ENCODE peak calls at places on chromosomes 12 and 14, in six cellular contexts. O is HCT116, J is adrenal gland, Q is left ventricle myocardium inferior, A is GM23248, B is body of pancreas. E is an unnamed sample.

GRCh38 chr12:130651188-130651587 is 64.9 kb downstream of the RIMBP2 start:
- DNase-seq in O (no peak), J (no peak), Q (no peak), A (no peak), B (no peak), E (peak; percentile 13)

GRCh38 chr12:132647858-132648257 is 29.3 kb downstream of the P2RX2 start:
- DNase-seq in O (no peak), J (no peak), Q (no peak), A (no peak), B (no peak), E (no peak)

GRCh38 chr14:73223049-73223448 is 14.3 kb upstream of the PAPLN start:
- DNase-seq in O (no peak), J (no peak), Q (no peak), A (peak; percentile 72), B (no peak), E (no peak)

GRCh38 chr14:74988131-74988530 is 14.6 kb upstream of the EIF2B2 start:
- DNase-seq in O (peak; percentile 45), J (no peak), Q (no peak), A (peak; percentile 68), B (no peak), E (no peak)

GRCh38 chr14:78598046-78598652 is 428.0 kb downstream of the NRXN3 start:
- DNase-seq in O (peak; percentile 29), J (peak; percentile 24), Q (peak; percentile 17), A (peak; percentile 74), B (peak; percentile 43), E (peak; percentile 63)

GRCh38 chr12:4355843-4356327 is 23.6 kb downstream of the FGF23 start:
- DNase-seq in O (peak; percentile 41), J (peak; percentile 18), Q (no peak), A (peak; percentile 18), B (no peak), E (no peak)

GRCh38 chr12:79659961-79660431 is 30.8 kb downstream of the PAWR start:
- DNase-seq in O (no peak), J (no peak), Q (no peak), A (peak; percentile 20), B (no peak), E (no peak)

GRCh38 chr12:50257226-50258166 is 25.8 kb downstream of the LIMA1 start:
- DNase-seq in O (no peak), J (no peak), Q (no peak), A (peak; percentile 61), B (peak; percentile 41), E (no peak)

GRCh38 chr12:104733717-104734175 is 224.3 kb downstream of the SLC41A2 start:
- DNase-seq in O (peak; percentile 8), J (no peak), Q (no peak), A (no peak), B (no peak), E (no peak)

GRCh38 chr14:32028599-32028998 is 48.5 kb upstream of the ARHGAP5 start:
- DNase-seq in O (no peak), J (no peak), Q (no peak), A (peak; percentile 33), B (no peak), E (no peak)

GRCh38 chr14:30355431-30355913 is 203.5 kb upstream of the G2E3 start:
- DNase-seq in O (no peak), J (no peak), Q (no peak), A (no peak), B (no peak), E (no peak)

GRCh38 chr14:44316647-44317432 is 190.2 kb downstream of the FSCB start:
- DNase-seq in O (peak; percentile 86), J (peak; percentile 31), Q (no peak), A (peak; percentile 93), B (peak; percentile 16), E (no peak)

GRCh38 chr12:40141996-40142395 is 36.1 kb upstream of the SLC2A13 start:
- DNase-seq in O (no peak), J (no peak), Q (no peak), A (no peak), B (no peak), E (no peak)

GRCh38 chr14:99755629-99756603 is 37.3 kb upstream of the EML1 start:
- DNase-seq in O (no peak), J (peak; percentile 93), Q (peak; percentile 82), A (peak; percentile 95), B (peak; percentile 85), E (peak; percentile 95)

GRCh38 chr12:69027411-69027811 is 94.4 kb upstream of the CPM start:
- DNase-seq in O (no peak), J (no peak), Q (no peak), A (peak; percentile 27), B (no peak), E (no peak)

GRCh38 chr12:112333030-112333429 is 49.2 kb downstream of the HECTD4 start:
- DNase-seq in O (no peak), J (no peak), Q (no peak), A (no peak), B (no peak), E (no peak)

GRCh38 chr12:82425241-82425640 is 66.9 kb downstream of the METTL25 start:
- DNase-seq in O (no peak), J (no peak), Q (no peak), A (peak; percentile 60), B (no peak), E (no peak)

GRCh38 chr12:113244015-113244983 is 23.0 kb downstream of the TPCN1 start:
- DNase-seq in O (no peak), J (peak; percentile 87), Q (peak; percentile 71), A (no peak), B (peak; percentile 93), E (peak; percentile 90)

GRCh38 chr14:91021115-91021514 is 39.3 kb downstream of the RPS6KA5 start:
- DNase-seq in O (no peak), J (no peak), Q (no peak), A (peak; percentile 23), B (no peak), E (no peak)

GRCh38 chr12:132393991-132394949 is 64.9 kb upstream of the GALNT9 start:
- DNase-seq in O (no peak), J (no peak), Q (no peak), A (peak; percentile 48), B (no peak), E (peak; percentile 56)

GRCh38 chr14:72608391-72609204 is 285.3 kb downstream of the DPF3 start:
- DNase-seq in O (peak; percentile 33), J (no peak), Q (no peak), A (peak; percentile 97), B (no peak), E (no peak)

GRCh38 chr12:104695453-104696148 is 238.9 kb downstream of the CHST11 start:
- DNase-seq in O (no peak), J (no peak), Q (no peak), A (peak; percentile 97), B (no peak), E (no peak)

GRCh38 chr12:123388218-123388947 is 4.5 kb downstream of the KMT5A start:
- DNase-seq in O (no peak), J (peak; percentile 80), Q (peak; percentile 84), A (peak; percentile 88), B (peak; percentile 79), E (peak; percentile 88)

GRCh38 chr12:60494249-60494648 is 898.4 kb downstream of the SLC16A7 start:
- DNase-seq in O (peak; percentile 31), J (no peak), Q (no peak), A (peak; percentile 66), B (peak; percentile 5), E (no peak)

GRCh38 chr14:81219821-81220487 is 805 bp downstream of the GTF2A1 start:
- DNase-seq in O (no peak), J (peak; percentile 54), Q (peak; percentile 45), A (peak; percentile 71), B (peak; percentile 38), E (no peak)

GRCh38 chr14:22811752-22812151 is 3.5 kb downstream of the SLC7A7 start:
- DNase-seq in O (no peak), J (no peak), Q (no peak), A (no peak), B (no peak), E (no peak)

GRCh38 chr12:27982380-27982779 is 9.8 kb upstream of the PTHLH start:
- DNase-seq in O (no peak), J (no peak), Q (no peak), A (peak; percentile 33), B (no peak), E (no peak)

GRCh38 chr12:80702889-80703605 is 4.4 kb upstream of the MYF6 start:
- DNase-seq in O (no peak), J (no peak), Q (no peak), A (peak; percentile 82), B (peak; percentile 25), E (no peak)

GRCh38 chr12:32566663-32567634 is 112.2 kb upstream of the DNM1L start:
- DNase-seq in O (no peak), J (no peak), Q (no peak), A (peak; percentile 13), B (no peak), E (no peak)

GRCh38 chr14:63203618-63204406 is 431 bp upstream of the RHOJ start:
- DNase-seq in O (no peak), J (peak; percentile 43), Q (peak; percentile 79), A (peak; percentile 91), B (peak; percentile 71), E (peak; percentile 94)

DNA sequence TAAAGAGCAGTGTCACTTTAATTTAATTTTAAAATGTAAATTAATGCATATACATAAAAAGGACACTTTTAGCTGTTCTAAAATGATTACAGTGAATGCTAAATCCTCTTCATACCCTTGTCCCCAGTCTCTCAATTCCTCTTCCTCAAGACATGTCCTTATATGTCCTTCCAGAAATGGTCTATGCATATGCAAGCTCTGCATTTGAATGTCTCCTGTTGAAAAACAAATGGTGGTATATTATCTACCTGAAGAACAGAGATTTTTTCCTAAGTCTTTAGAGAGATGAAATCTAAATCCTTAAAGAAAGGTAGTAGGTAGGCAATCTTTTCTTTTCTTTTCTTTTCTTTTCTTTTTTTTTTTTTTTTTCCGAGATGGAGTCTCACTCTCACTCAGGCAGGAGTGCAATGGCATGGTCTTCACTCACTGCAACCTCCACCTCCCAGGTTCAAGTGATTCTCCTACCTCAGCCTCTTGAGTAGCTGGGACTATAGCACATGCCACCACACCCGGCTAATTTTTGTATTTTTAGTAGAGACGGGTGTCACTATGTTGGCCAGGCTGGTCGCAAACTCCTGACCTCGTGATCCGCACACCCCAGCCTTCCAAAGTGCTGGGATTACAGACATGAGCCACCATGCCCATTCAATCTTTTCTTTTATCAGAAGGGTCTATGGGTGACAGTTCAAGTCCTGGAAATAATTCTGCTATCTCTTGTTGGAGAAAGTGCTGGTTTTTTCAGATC is 180.5 kb downstream of the PRKCH start:
- DNase-seq in O (no peak), J (no peak), Q (no peak), A (no peak), B (no peak), E (no peak)
- H3K4me3 ChIP-seq in O (no peak overlapping the region), J (no peak overlapping the region), Q (no peak overlapping the region), A (no peak overlapping the region), B (no peak overlapping the region), E (no peak overlapping the region)

GRCh38 chr12:65662590-65662989 is 161.7 kb upstream of the HMGA2 start:
- DNase-seq in O (no peak), J (no peak), Q (no peak), A (no peak), B (no peak), E (no peak)
- H3K27ac ChIP-seq in O (no peak overlapping the region), J (no peak overlapping the region), Q (no peak overlapping the region), A (no peak overlapping the region), B (no peak overlapping the region), E (no peak overlapping the region)

GRCh38 chr14:51242545-51243490 is 2.8 kb downstream of the TMX1 start:
- DNase-seq in O (no peak), J (no peak), Q (no peak), A (no peak), B (no peak), E (no peak)
- H3K4me3 ChIP-seq in O (no peak overlapping the region), J (no peak overlapping the region), Q (no peak overlapping the region), A (peak overlapping the region; percentile 91), B (no peak overlapping the region), E (no peak overlapping the region)

GRCh38 chr14:33307691-33308369 is 369.2 kb downstream of the NPAS3 start:
- DNase-seq in O (no peak), J (peak; percentile 56), Q (no peak), A (peak; percentile 91), B (peak; percentile 22), E (peak; percentile 66)

GRCh38 chr14:33309081-33309480 is 370.4 kb downstream of the NPAS3 start:
- DNase-seq in O (no peak), J (no peak), Q (no peak), A (no peak), B (no peak), E (no peak)
- H3K27ac ChIP-seq in O (no peak overlapping the region), J (no peak overlapping the region), Q (no peak overlapping the region), A (no peak overlapping the region), B (no peak overlapping the region), E (no peak overlapping the region)

E was measured in sigmoid colon.